ENCODE peak calls at places on chromosomes 3 and 15, in five cellular contexts. E is fibroblast of lung, P is lung, V is gastrocnemius medialis, K is cardiac fibroblast. X is an unnamed sample.

GRCh38 chr3:114093596-114093995 is 37.1 kb downstream of the QTRT2 start:
- DNase-seq in E (peak; percentile 85), P (no peak), V (no peak), K (peak; percentile 88), X (no peak)

GRCh38 chr15:65085990-65086679 is 9.6 kb downstream of the KBTBD13 start:
- DNase-seq in E (no peak), P (no peak), K (peak; percentile 37), V (no peak), X (peak; percentile 40)

GRCh38 chr3:117671707-117672318 is 962.2 kb downstream of the TUSC7 start:
- DNase-seq in K (no peak), V (no peak), P (peak; percentile 32), E (no peak), X (no peak)

GRCh38 chr15:80418892-80419537 is 14.8 kb downstream of the ARNT2 start:
- DNase-seq in K (peak; percentile 67), V (no peak), E (peak; percentile 53), P (no peak), X (peak; percentile 61)

GRCh38 chr15:97961067-97961954 is 808 bp downstream of the ARRDC4 start:
- DNase-seq in V (no peak), P (peak; percentile 45), K (peak; percentile 18), E (no peak), X (no peak)

GRCh38 chr3:72690646-72691045 is 157.6 kb downstream of the SHQ1 start:
- DNase-seq in P (no peak), E (no peak), K (no peak), V (no peak), X (no peak)

GRCh38 chr3:16516695-16517481 is 3.4 kb upstream of the RFTN1 start:
- DNase-seq in K (peak; percentile 72), E (peak; percentile 76), V (no peak), P (no peak), X (peak; percentile 60)

GRCh38 chr3:99515-99914 is 97.0 kb upstream of the CHL1 start:
- DNase-seq in E (no peak), K (no peak), P (no peak), V (no peak), X (no peak)

GRCh38 chr3:148379763-148380162 is 317.9 kb upstream of the AGTR1 start:
- DNase-seq in P (no peak), K (peak; percentile 84), V (no peak), E (peak; percentile 64), X (peak; percentile 59)

GRCh38 chr15:91385301-91385700 is 285.2 kb downstream of the SV2B start:
- DNase-seq in V (no peak), P (no peak), E (peak; percentile 95), K (peak; percentile 73), X (no peak)

GRCh38 chr15:36579792-36580431 is 486 bp downstream of the CDIN1 start:
- DNase-seq in E (no peak), V (peak; percentile 30), K (no peak), P (no peak), X (peak; percentile 52)

GRCh38 chr3:32553459-32553858 is 17.2 kb downstream of the DYNC1LI1 start:
- DNase-seq in E (no peak), K (no peak), V (no peak), P (no peak), X (peak; percentile 29)

GRCh38 chr15:40291088-40291574 is 8.3 kb upstream of the ANKRD63 start:
- DNase-seq in E (peak; percentile 61), V (no peak), P (peak; percentile 47), K (peak; percentile 61), X (no peak)

DNA sequence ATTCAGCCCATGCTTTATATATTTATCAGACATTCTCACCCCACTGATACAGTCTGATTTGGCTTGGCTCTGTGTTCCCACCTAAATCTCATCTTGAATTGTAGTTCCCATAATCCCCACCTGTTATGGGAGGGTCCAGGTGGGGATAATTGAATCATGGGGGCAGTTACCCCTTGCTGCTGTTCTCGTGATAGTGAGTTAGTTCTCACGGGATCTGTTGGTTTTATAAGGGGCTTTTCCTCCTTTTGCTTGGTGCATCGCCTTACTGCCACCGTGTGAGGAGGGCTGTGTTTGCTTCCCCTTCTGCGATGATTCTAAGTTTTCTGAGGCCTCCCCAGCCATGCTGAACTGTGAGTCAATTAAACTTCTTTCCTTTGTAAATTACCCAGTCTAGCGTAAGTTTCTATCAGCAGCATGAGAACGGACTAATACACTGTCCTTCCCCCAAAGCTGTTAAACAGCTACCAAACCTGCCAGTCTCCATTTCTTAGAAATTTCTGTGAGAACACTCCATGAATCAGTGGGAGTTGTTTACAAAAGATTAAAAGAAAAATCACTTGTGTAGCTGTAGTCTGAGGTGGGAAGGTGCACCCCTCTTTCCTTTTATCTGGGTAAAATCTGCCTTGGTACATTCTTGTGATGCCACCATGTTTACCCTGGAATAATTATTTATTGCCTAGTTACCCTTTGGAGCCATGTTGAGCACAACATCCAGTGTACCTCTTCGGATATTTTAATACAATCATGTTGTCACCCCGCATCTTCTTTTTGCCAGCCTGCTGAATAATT is 160.5 kb downstream of the THSD4 start:
- DNase-seq in V (no peak), E (no peak), P (no peak), K (no peak), X (no peak)
- H3K4me3 ChIP-seq in V (no peak overlapping the region), E (no peak overlapping the region), P (no peak overlapping the region), K (no peak overlapping the region), X (no peak overlapping the region)

GRCh38 chr15:74132681-74133070 is 2.3 kb downstream of the ISLR2 start:
- DNase-seq in K (peak; percentile 36), V (no peak), P (no peak), E (peak; percentile 39), X (no peak)

GRCh38 chr15:74131618-74132191 is 1.3 kb downstream of the ISLR2 start:
- DNase-seq in P (no peak), E (no peak), K (no peak), V (no peak), X (no peak)

GRCh38 chr15:74129411-74130088 is 836 bp upstream of the ISLR2 start:
- DNase-seq in V (no peak), P (no peak), K (no peak), E (peak; percentile 5), X (no peak)

GRCh38 chr15:74130089-74130848 is at the start of gene ISLR2:
- DNase-seq in P (no peak), K (no peak), E (peak; percentile 18), V (no peak), X (no peak)

GRCh38 chr15:74130849-74131617 is 647 bp downstream of the ISLR2 start:
- DNase-seq in E (no peak), K (no peak), V (no peak), P (no peak), X (no peak)
- TF ChIP-seq CTCF in E (no peak), K (no peak), V (no peak), P (no peak), X (no peak)

GRCh38 chr3:52434491-52435115 is 10.3 kb downstream of the SEMA3G start:
- DNase-seq in P (no peak), K (no peak), E (no peak), V (no peak), X (no peak)
- H3K4me3 ChIP-seq in P (no peak overlapping the region), K (no peak overlapping the region), E (no peak overlapping the region), V (no peak overlapping the region), X (no peak overlapping the region)

DNA sequence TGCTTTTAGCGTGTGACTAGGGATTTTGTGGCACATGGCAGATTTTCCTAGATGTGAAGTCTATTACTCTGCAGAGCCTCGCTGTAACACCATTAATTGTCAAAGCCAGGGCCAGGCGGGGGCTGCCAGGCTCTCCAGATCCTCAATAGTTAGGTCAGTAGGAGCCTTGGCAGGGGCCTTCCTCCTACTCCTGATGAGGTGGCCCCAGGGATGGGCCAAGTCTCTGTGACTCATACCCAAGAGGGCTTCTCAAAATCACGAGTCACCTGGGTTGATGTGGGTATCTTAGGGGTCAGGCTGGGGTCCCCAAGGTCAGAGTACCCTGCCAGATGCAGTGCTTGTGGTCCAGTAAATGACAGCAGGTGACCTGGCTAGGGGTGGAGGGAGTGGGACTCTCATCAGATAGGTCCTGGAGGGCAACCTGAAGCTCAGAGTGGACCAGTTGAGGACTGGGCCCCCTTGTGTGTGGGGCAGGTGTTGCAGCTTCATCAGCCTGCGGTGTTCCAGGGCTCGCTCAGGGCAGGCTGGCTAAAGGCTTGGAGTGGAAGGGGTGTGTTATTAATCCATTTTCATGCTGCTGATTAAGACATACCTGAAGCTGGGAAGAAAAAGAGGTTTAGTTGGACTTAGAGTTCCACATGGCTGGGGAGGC is 88.5 kb upstream of the MYZAP start:
- DNase-seq in K (peak; percentile 10), E (no peak), P (no peak), V (no peak), X (peak; percentile 6)
- TF ChIP-seq CTCF in K (peak; percentile 7), E (no peak), P (no peak), V (no peak), X (peak; percentile 31)

GRCh38 chr15:41881925-41882688 is 11.7 kb downstream of the SPTBN5 start:
- DNase-seq in E (peak; percentile 21), K (no peak), V (no peak), P (no peak), X (no peak)
- H3K4me3 ChIP-seq in E (no peak overlapping the region), K (peak overlapping the region; percentile 3), V (peak overlapping the region; percentile 46), P (no peak overlapping the region), X (no peak overlapping the region)

GRCh38 chr3:22795917-22796316 is 407.2 kb upstream of the UBE2E2 start:
- DNase-seq in K (no peak), E (no peak), P (no peak), V (no peak), X (no peak)
- TF ChIP-seq CTCF in K (no peak), E (no peak), P (no peak), V (no peak), X (no peak)

GRCh38 chr3:50271314-50272072 is 2.5 kb downstream of the SEMA3B start:
- DNase-seq in V (no peak), E (no peak), P (no peak), K (no peak), X (no peak)

GRCh38 chr3:50270841-50271240 is 1.9 kb downstream of the SEMA3B start:
- DNase-seq in E (no peak), K (no peak), P (no peak), V (no peak), X (no peak)

GRCh38 chr3:50269977-50270413 is 1.0 kb downstream of the SEMA3B start:
- DNase-seq in V (no peak), P (no peak), E (peak; percentile 52), K (peak; percentile 49), X (no peak)

GRCh38 chr3:50269460-50269859 is 513 bp downstream of the SEMA3B start:
- DNase-seq in E (no peak), V (no peak), P (no peak), K (no peak), X (no peak)

DNA sequence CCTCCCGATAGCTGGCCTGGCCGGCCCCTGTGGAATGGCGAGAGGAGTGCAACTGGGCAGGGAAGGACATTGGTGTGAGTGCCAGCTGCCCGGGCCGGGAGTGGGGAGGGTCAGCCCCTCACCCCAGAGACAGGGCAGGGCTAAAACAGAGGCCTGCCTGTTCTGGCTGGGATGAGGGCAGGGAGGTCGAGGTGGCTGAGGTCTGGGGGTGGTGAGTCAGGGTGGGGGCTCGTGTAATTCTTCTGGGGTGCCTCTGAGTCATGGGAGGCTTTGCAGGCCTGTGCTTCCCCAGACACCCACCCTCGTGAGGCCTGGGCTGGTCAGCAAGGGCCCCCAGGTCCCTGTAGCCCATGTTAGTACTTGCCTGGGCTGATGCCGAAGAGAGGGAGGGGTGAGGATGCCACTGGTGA is 1.5 kb downstream of the SEMA3B start:
- DNase-seq in E (peak; percentile 31), V (no peak), K (no peak), P (no peak), X (no peak)
- H3K4me3 ChIP-seq in E (no peak overlapping the region), V (no peak overlapping the region), K (no peak overlapping the region), P (no peak overlapping the region), X (no peak overlapping the region)